ENCODE peak calls at places on chromosomes 13 and 19, in eight cellular contexts. J is IMR-90, N is psoas muscle, Z is stomach, W is mammary epithelial cell, E is thoracic aorta, I is heart right ventricle, L is neural progenitor cell. H is an unnamed sample. For H3K9me3, the result is how much of the 10 kb centered on the place peaks cover.

GRCh38 chr13:50884270-50884669 is 25.3 kb upstream of the RNASEH2B start:
- DNase-seq in W (no peak), I (no peak), J (no peak), Z (no peak), N (no peak), L (no peak), E (no peak), H (no peak)

GRCh38 chr13:103066991-103067390 is 774 bp upstream of the SLC10A2 start:
- DNase-seq in L (peak), N (no peak), W (no peak), J (no peak), Z (no peak), E (no peak), I (no peak), H (no peak)

GRCh38 chr19:55622242-55622969 is 2.0 kb downstream of the ZNF784 start:
- DNase-seq in Z (no peak), N (no peak), L (no peak), E (no peak), J (no peak), W (no peak), I (no peak), H (no peak)

GRCh38 chr19:11091343-11092153 is 2.3 kb downstream of the LDLR start:
- DNase-seq in L (no peak), Z (peak), J (peak), E (peak), N (peak), W (peak), I (no peak), H (peak)

GRCh38 chr13:84362777-84363176 is 480.5 kb upstream of the SLITRK1 start:
- DNase-seq in N (no peak), L (no peak), E (no peak), Z (no peak), J (no peak), W (peak), I (no peak), H (no peak)

GRCh38 chr13:113840541-113841354 is 23.1 kb downstream of the GAS6 start:
- DNase-seq in J (no peak), N (peak), I (no peak), L (no peak), W (no peak), Z (no peak), E (no peak), H (no peak)

GRCh38 chr19:35533822-35534521 is 716 bp downstream of the GAPDHS start:
- DNase-seq in W (no peak), L (peak), J (peak), Z (peak), N (no peak), E (no peak), I (peak), H (no peak)

GRCh38 chr19:48290341-48290922 is 20.6 kb downstream of the ZNF114 start:
- DNase-seq in Z (no peak), L (peak), J (peak), E (no peak), N (no peak), I (no peak), W (no peak), H (no peak)

GRCh38 chr13:38819053-38819452 is 132.2 kb downstream of the FREM2 start:
- DNase-seq in I (no peak), W (peak), J (no peak), N (no peak), L (peak), E (no peak), Z (peak), H (no peak)

GRCh38 chr13:109760372-109760771 is 26.0 kb downstream of the IRS2 start:
- DNase-seq in Z (no peak), J (no peak), L (no peak), N (no peak), I (no peak), E (no peak), W (no peak), H (no peak)

GRCh38 chr13:78160793-78161192 is 242.2 kb upstream of the EDNRB start:
- DNase-seq in I (no peak), W (peak), E (no peak), J (peak), Z (no peak), N (no peak), L (no peak), H (no peak)

GRCh38 chr19:43524922-43525835 is 1.8 kb downstream of the ETHE1 start:
- DNase-seq in I (peak), E (peak), Z (peak), J (peak), N (peak), L (peak), W (peak), H (peak)

GRCh38 chr19:33778089-33778791 is 18.4 kb upstream of the KCTD15 start:
- DNase-seq in L (peak), J (peak), W (peak), I (peak), N (peak), Z (peak), E (no peak), H (no peak)

GRCh38 chr19:6393982-6394412 is 1.0 kb upstream of the GTF2F1 start:
- DNase-seq in I (no peak), N (no peak), E (no peak), J (no peak), W (no peak), Z (no peak), L (no peak), H (no peak)

GRCh38 chr19:45528149-45528743 is 21.0 kb downstream of the VASP start:
- DNase-seq in N (no peak), I (no peak), L (peak), W (peak), E (no peak), Z (no peak), J (peak), H (peak)

DNA sequence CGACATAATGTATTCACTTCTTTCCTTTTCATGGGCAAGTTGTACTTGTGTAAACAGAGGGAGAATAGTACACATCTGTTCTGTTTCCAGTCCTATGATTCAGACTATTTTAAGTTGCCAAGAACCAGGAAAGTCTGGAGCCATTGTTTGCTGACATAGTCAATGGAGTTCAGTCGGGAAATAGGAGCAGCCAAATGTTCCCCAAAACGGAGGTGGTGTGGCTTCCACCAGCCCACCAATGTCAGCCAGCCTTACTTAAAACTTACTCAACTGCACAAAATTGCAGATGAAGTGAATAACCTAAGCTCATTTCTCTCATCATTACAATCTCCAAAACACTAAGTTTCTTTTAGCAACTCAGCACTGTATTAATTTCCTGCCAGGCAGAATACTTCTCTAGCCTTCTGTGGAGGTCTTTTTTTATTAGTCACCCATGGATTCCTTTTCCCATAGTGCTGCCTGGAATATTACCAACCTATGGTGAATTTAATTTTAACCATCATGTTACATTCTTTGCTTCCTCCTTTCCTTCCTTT is 22.3 kb upstream of the CSNK1A1L start:
- DNase-seq in E (no peak), J (peak), I (no peak), W (no peak), L (no peak), N (no peak), Z (no peak), H (no peak)
- H3K27ac ChIP-seq in E (peak), J (peak), I (peak), W (no peak), L (no peak), N (no peak), Z (peak), H (no peak)

GRCh38 chr19:54172764-54173699 is at the start of gene TMC4:
- DNase-seq in L (no peak), J (no peak), Z (peak), N (no peak), E (no peak), W (peak), I (no peak), H (no peak)
- TF ChIP-seq CTCF in L (no peak), J (no peak), Z (peak), N (no peak), E (no peak), W (peak), I (no peak), H (peak)

DNA sequence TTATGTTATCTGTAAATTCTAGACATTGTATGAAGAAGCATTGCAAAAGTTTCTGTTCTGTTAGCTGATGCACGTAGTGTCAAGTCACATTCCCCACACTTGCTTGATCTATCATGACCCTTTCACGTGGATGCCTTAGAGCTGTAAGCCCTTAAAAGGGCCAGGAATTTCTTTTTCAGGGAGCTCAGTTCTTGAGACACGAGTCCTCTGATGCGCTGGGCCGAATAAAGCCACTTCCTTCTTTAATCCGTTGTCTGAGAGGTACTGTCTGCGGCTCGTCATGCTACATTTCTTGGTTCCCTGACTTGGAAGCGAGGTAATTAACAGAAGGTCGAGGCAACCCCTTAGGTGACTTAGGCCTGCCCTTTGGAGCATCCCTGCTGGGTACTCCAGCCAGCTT is 5.8 kb downstream of the ZNF816 start:
- DNase-seq in J (no peak), I (no peak), Z (no peak), L (no peak), N (no peak), E (no peak), W (no peak), H (no peak)
- H3K9me3 ChIP-seq in J (under half), I (half or more), Z (half or more), L (under half), N (under half), E (under half), W (under half), H (under half)

GRCh38 chr13:46603165-46603603 is 50.2 kb downstream of the LRCH1 start:
- DNase-seq in W (no peak), L (peak), I (no peak), E (no peak), J (no peak), Z (no peak), N (no peak), H (no peak)
- H3K27ac ChIP-seq in W (no peak), L (no peak), I (peak), E (no peak), J (no peak), Z (peak), N (no peak), H (no peak)

GRCh38 chr19:18995804-18996241 is 37.5 kb downstream of the SUGP2 start:
- DNase-seq in I (peak), E (no peak), J (peak), L (peak), W (peak), Z (peak), N (peak), H (no peak)
- TF ChIP-seq CTCF in I (peak), E (no peak), J (peak), L (peak), W (peak), Z (no peak), N (peak), H (peak)

GRCh38 chr19:15526408-15526807 is 18.1 kb downstream of the CYP4F22 start:
- DNase-seq in I (no peak), E (no peak), W (no peak), Z (no peak), N (no peak), J (no peak), L (no peak), H (no peak)
- H3K9me3 ChIP-seq in I (under half), E (under half), W (under half), Z (under half), N (under half), J (under half), L (under half), H (under half)

DNA sequence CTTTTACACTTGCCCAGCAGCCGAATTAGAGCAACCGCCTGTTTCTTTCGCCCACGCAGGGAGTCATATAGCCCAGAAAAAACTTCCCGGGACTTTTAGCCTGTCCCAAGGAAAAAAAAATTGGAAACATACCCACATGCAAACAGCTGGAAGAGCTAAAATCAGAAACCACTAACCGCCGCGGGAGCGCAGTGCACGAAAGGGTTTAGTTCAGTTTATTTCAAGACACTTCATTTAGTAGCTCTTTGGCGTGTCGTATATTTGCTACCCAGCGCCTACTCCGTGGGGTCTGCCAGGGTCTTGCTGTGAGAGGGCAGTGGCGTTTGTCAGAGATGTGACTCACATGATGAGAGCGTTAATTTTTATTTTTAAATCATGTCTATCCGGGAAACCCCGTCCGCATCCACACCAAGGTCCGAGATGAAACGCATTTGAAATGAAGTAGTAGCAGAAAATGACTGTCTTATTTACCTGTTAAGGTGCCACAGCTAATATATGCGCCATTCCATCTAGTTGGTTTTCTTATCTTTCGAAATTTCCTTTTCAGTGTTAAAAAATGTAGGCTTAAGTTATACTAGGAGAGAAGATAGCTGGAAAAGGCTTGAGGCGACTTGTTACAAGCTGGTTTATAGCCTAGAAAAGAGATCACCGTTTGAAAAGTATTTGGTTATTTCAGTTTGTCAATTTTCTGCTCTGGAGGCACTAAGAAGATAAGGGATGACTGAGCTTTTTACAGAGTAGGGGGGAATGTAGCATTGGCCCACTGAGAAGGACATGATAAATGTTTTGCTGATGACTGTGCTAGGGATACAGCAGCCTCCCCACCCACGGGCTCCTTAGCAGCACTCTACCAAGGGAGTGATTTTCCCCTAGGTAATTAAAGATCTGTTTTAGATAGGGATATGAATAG is 1.7 kb downstream of the KLF5 start:
- DNase-seq in W (peak), Z (no peak), L (peak), N (peak), J (peak), I (peak), E (no peak), H (no peak)
- H3K27ac ChIP-seq in W (peak), Z (peak), L (no peak), N (peak), J (peak), I (no peak), E (peak), H (peak)